ENCODE peak calls at places on chromosome 17, in ten cellular contexts. M is heart right ventricle, S is BJ, U is neural progenitor cell, A is IMR-90, V is transverse colon, Y is left ventricle myocardium inferior, D is psoas muscle, K is colonic mucosa, W is prostate gland. Z is an unnamed sample. For H3K27me3, the result is how much of the 10 kb centered on the place peaks cover.

GRCh38 chr17:77214328-77214727 is 73.6 kb downstream of the SEC14L1 start:
- DNase-seq in M (no peak), S (no peak), U (no peak), A (no peak), V (no peak), Y (no peak), D (no peak), K (no peak), W (no peak), Z (no peak)

GRCh38 chr17:35028531-35029262 is 34.8 kb downstream of the RFFL start:
- DNase-seq in M (no peak), S (no peak), U (no peak), A (peak), V (no peak), Y (no peak), D (no peak), K (no peak), W (no peak), Z (no peak)

GRCh38 chr17:15106540-15106939 is 158.6 kb downstream of the PMP22 start:
- DNase-seq in M (no peak), S (no peak), U (no peak), A (peak), V (no peak), Y (no peak), D (no peak), K (no peak), W (no peak), Z (peak)

GRCh38 chr17:40538019-40538935 is 27.0 kb downstream of the CCR7 start:
- DNase-seq in M (peak), S (no peak), U (no peak), A (peak), V (no peak), Y (peak), D (peak), K (no peak), W (peak), Z (no peak)

GRCh38 chr17:16378631-16379282 is 2.1 kb upstream of the UBB start:
- DNase-seq in M (no peak), S (no peak), U (no peak), A (no peak), V (peak), Y (no peak), D (peak), K (peak), W (peak), Z (no peak)

GRCh38 chr17:40499551-40500189 is 1.8 kb downstream of the TNS4 start:
- DNase-seq in M (peak), S (no peak), U (peak), A (peak), V (peak), Y (peak), D (peak), K (peak), W (peak), Z (peak)

GRCh38 chr17:77963441-77963840 is 4.9 kb downstream of the TNRC6C start:
- DNase-seq in M (no peak), S (peak), U (peak), A (peak), V (peak), Y (peak), D (no peak), K (no peak), W (peak), Z (peak)

GRCh38 chr17:41580244-41580575 is 6.5 kb downstream of the KRT14 start:
- DNase-seq in M (no peak), S (no peak), U (no peak), A (no peak), V (no peak), Y (no peak), D (no peak), K (no peak), W (no peak), Z (no peak)

GRCh38 chr17:17890773-17891759 is 54.3 kb upstream of the SREBF1 start:
- DNase-seq in M (peak), S (no peak), U (peak), A (peak), V (peak), Y (peak), D (peak), K (peak), W (no peak), Z (peak)

GRCh38 chr17:45345554-45346254 is 28.9 kb upstream of the MAP3K14 start:
- DNase-seq in M (no peak), S (peak), U (no peak), A (peak), V (peak), Y (no peak), D (no peak), K (no peak), W (no peak), Z (peak)

GRCh38 chr17:62791235-62792121 is 16.6 kb downstream of the MARCHF10 start:
- DNase-seq in M (no peak), S (peak), U (no peak), A (peak), V (no peak), Y (no peak), D (no peak), K (no peak), W (no peak), Z (no peak)

GRCh38 chr17:79400989-79401703 is 209.7 kb downstream of the RBFOX3 start:
- DNase-seq in M (peak), S (no peak), U (peak), A (peak), V (peak), Y (peak), D (peak), K (peak), W (peak), Z (peak)
- H3K27me3 ChIP-seq in M (half or more), S (under half), U (under half), A (under half), V (under half), Y (half or more), D (half or more), K (under half), W (under half), Z (under half)

GRCh38 chr17:49459401-49459984 is 35.6 kb upstream of the NGFR start:
- DNase-seq in M (no peak), S (no peak), U (no peak), A (no peak), V (no peak), Y (no peak), D (no peak), K (no peak), W (no peak), Z (no peak)

GRCh38 chr17:49464049-49464448 is 31.0 kb upstream of the NGFR start:
- DNase-seq in M (no peak), S (no peak), U (no peak), A (no peak), V (no peak), Y (no peak), D (no peak), K (no peak), W (no peak), Z (no peak)

GRCh38 chr17:49457564-49458535 is 37.2 kb upstream of the NGFR start:
- DNase-seq in M (no peak), S (no peak), U (no peak), A (no peak), V (no peak), Y (no peak), D (no peak), K (no peak), W (peak), Z (no peak)

GRCh38 chr17:49460401-49460800 is 34.7 kb upstream of the NGFR start:
- DNase-seq in M (no peak), S (no peak), U (no peak), A (no peak), V (no peak), Y (no peak), D (no peak), K (no peak), W (no peak), Z (no peak)

GRCh38 chr17:49461580-49461979 is 33.5 kb upstream of the NGFR start:
- DNase-seq in M (no peak), S (no peak), U (no peak), A (no peak), V (no peak), Y (no peak), D (no peak), K (no peak), W (no peak), Z (no peak)
- H3K27me3 ChIP-seq in M (half or more), S (under half), U (under half), A (half or more), V (half or more), Y (half or more), D (under half), K (under half), W (under half), Z (under half)

GRCh38 chr17:79066963-79067362 is 7.7 kb upstream of the ENGASE start:
- DNase-seq in M (no peak), S (no peak), U (no peak), A (no peak), V (no peak), Y (no peak), D (no peak), K (no peak), W (no peak), Z (no peak)
- H3K27me3 ChIP-seq in M (under half), S (under half), U (under half), A (under half), V (under half), Y (under half), D (under half), K (under half), W (under half), Z (under half)

GRCh38 chr17:79402275-79402674 is 208.6 kb downstream of the RBFOX3 start:
- DNase-seq in M (no peak), S (no peak), U (no peak), A (no peak), V (no peak), Y (no peak), D (no peak), K (no peak), W (no peak), Z (no peak)
- H3K27me3 ChIP-seq in M (half or more), S (under half), U (under half), A (under half), V (half or more), Y (half or more), D (half or more), K (under half), W (under half), Z (under half)

GRCh38 chr17:79138826-79139225 is 64.2 kb downstream of the ENGASE start:
- DNase-seq in M (no peak), S (no peak), U (no peak), A (no peak), V (no peak), Y (no peak), D (no peak), K (no peak), W (no peak), Z (no peak)

GRCh38 chr17:79135628-79136405 is 61.2 kb downstream of the ENGASE start:
- DNase-seq in M (no peak), S (no peak), U (no peak), A (no peak), V (no peak), Y (no peak), D (no peak), K (no peak), W (no peak), Z (no peak)

GRCh38 chr17:79136596-79136995 is 62.0 kb downstream of the ENGASE start:
- DNase-seq in M (no peak), S (no peak), U (no peak), A (no peak), V (no peak), Y (no peak), D (no peak), K (no peak), W (no peak), Z (no peak)

GRCh38 chr17:79137015-79137770 is 62.6 kb downstream of the ENGASE start:
- DNase-seq in M (no peak), S (no peak), U (no peak), A (no peak), V (no peak), Y (no peak), D (no peak), K (no peak), W (no peak), Z (no peak)

GRCh38 chr17:79137791-79138190 is 63.2 kb downstream of the ENGASE start:
- DNase-seq in M (no peak), S (no peak), U (no peak), A (no peak), V (no peak), Y (no peak), D (no peak), K (no peak), W (no peak), Z (no peak)
- H3K27me3 ChIP-seq in M (half or more), S (under half), U (under half), A (under half), V (under half), Y (half or more), D (half or more), K (under half), W (under half), Z (under half)

GRCh38 chr17:47851764-47852112 is 775 bp upstream of the SP6 start:
- DNase-seq in M (no peak), S (no peak), U (peak), A (no peak), V (no peak), Y (no peak), D (no peak), K (no peak), W (no peak), Z (no peak)
- H3K27me3 ChIP-seq in M (half or more), S (under half), U (half or more), A (half or more), V (half or more), Y (half or more), D (half or more), K (under half), W (under half), Z (half or more)

GRCh38 chr17:74328487-74328886 is 2.5 kb downstream of the KIF19 start:
- DNase-seq in M (no peak), S (no peak), U (no peak), A (no peak), V (no peak), Y (no peak), D (no peak), K (no peak), W (no peak), Z (no peak)

GRCh38 chr17:74326506-74326905 is 480 bp downstream of the KIF19 start:
- DNase-seq in M (no peak), S (no peak), U (peak), A (no peak), V (no peak), Y (no peak), D (no peak), K (no peak), W (no peak), Z (no peak)

GRCh38 chr17:74325743-74326379 is at the start of gene KIF19:
- DNase-seq in M (peak), S (no peak), U (peak), A (no peak), V (peak), Y (peak), D (peak), K (peak), W (no peak), Z (peak)

GRCh38 chr17:74325376-74325742 is 667 bp upstream of the KIF19 start:
- DNase-seq in M (peak), S (no peak), U (no peak), A (no peak), V (no peak), Y (no peak), D (peak), K (no peak), W (no peak), Z (no peak)

DNA sequence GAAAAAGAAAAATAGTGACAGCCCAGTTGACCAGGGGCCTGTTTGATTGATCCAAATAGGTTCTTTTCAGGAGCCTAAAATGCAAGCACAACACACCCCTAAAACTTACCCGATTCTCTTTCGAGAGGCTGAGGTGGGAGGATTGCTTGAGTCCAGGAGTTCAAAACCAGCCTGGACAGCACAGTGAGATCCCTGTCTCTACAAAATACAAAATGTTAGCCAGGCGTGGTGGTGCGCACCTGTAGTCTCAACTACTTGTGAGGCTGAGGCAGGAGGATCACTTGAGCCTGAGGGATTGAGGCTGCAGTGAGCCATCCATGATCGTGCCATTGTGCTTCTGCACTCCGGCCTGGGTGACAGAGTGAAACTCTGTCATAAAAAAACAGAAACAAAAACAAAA is 1.5 kb upstream of the KIF19 start:
- DNase-seq in M (no peak), S (no peak), U (no peak), A (no peak), V (no peak), Y (no peak), D (no peak), K (no peak), W (no peak), Z (no peak)
- H3K27me3 ChIP-seq in M (under half), S (under half), U (under half), A (under half), V (under half), Y (under half), D (under half), K (under half), W (under half), Z (under half)

DNA sequence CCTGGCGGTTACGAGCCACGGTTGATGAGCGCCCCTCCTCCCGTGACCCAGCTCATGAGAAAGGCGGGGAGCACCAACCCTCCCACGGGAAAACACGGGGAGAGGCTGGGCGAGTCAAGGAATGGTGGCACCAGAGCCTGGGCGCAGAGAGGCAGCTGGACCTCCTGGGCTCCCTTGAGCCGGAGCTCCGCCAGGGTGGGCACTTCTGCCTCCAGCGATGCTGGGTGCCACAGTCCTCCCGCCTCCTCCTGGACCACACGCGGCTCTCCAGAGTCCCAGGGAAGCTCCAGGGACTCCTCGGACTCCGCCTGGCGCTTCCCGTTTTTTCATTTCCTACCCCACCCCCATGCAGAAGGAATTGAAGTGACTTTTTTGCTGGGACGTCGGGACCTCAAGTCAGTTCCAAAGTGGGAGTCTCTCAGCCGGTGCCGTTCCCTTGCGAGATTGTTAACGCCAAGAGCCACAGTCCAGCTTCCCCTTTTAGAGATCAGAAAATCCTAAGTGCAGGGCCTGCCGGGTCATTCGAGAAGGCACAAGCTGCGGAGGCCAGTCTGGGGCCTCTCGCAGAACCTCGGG is 6.6 kb upstream of the CBX8 start:
- DNase-seq in M (no peak), S (no peak), U (peak), A (no peak), V (no peak), Y (no peak), D (no peak), K (no peak), W (no peak), Z (no peak)
- H3K27me3 ChIP-seq in M (half or more), S (half or more), U (half or more), A (half or more), V (half or more), Y (half or more), D (half or more), K (half or more), W (half or more), Z (half or more)

GRCh38 chr17:74921045-74921681 is 1.9 kb downstream of the USH1G start:
- DNase-seq in M (no peak), S (no peak), U (no peak), A (no peak), V (no peak), Y (no peak), D (no peak), K (no peak), W (no peak), Z (peak)
- H3K27me3 ChIP-seq in M (half or more), S (under half), U (under half), A (half or more), V (half or more), Y (half or more), D (half or more), K (half or more), W (under half), Z (under half)

Z was measured in hepatocyte.